ENCODE peak calls at places on chromosomes 4 and X, in five cellular contexts. X is mammary epithelial cell, S is A549, N is aorta, U is cardiac muscle cell. I is an unnamed sample. For H3K9me3, the result is how much of the 10 kb centered on the place peaks cover.

GRCh38 chr4:2291705-2292651 is 30.1 kb upstream of the MXD4 start:
- DNase-seq in S (no peak), N (peak), X (no peak), U (no peak), I (no peak)

GRCh38 chr4:124202106-124202505 is 510.4 kb downstream of the ANKRD50 start:
- DNase-seq in U (peak), S (no peak), X (no peak), N (no peak), I (no peak)

GRCh38 chr4:147799986-147800555 is 68.2 kb downstream of the ARHGAP10 start:
- DNase-seq in S (no peak), X (no peak), N (no peak), U (no peak), I (no peak)

GRCh38 chr4:92106816-92107215 is 196.9 kb upstream of the GRID2 start:
- DNase-seq in U (peak), X (no peak), S (no peak), N (no peak), I (no peak)

GRCh38 chr4:184825394-184826314 is at the start of gene ACSL1:
- DNase-seq in U (peak), N (peak), S (peak), X (peak), I (no peak)

GRCh38 chr4:52110171-52110570 is 59.1 kb downstream of the SPATA18 start:
- DNase-seq in S (no peak), X (peak), N (no peak), U (no peak), I (no peak)

GRCh38 chrX:70132877-70133302 is 357 bp upstream of the IGBP1 start:
- DNase-seq in S (no peak), X (peak), U (no peak), N (no peak), I (no peak)

GRCh38 chr4:54516556-54517215 is 141.1 kb upstream of the KIT start:
- DNase-seq in X (no peak), U (no peak), N (no peak), S (no peak), I (no peak)

GRCh38 chr4:105059337-105059736 is 87.3 kb upstream of the TET2 start:
- DNase-seq in U (no peak), N (no peak), S (no peak), X (peak), I (no peak)

GRCh38 chr4:185847352-185848078 is 35.5 kb upstream of the SORBS2 start:
- DNase-seq in S (peak), U (peak), X (peak), N (no peak), I (no peak)

GRCh38 chrX:68941385-68941952 is 112.6 kb downstream of the EFNB1 start:
- DNase-seq in S (no peak), U (peak), N (no peak), X (no peak), I (no peak)

GRCh38 chr4:140018931-140019618 is 134.9 kb downstream of the MAML3 start:
- DNase-seq in N (no peak), S (no peak), U (no peak), X (no peak), I (no peak)

GRCh38 chr4:147741190-147741788 is 9.4 kb downstream of the ARHGAP10 start:
- DNase-seq in N (no peak), S (no peak), U (peak), X (peak), I (no peak)

GRCh38 chrX:134623293-134624045 is 34.8 kb downstream of the PLAC1 start:
- DNase-seq in X (no peak), S (no peak), N (no peak), U (peak), I (no peak)

GRCh38 chrX:86806786-86807185 is 658.5 kb downstream of the DACH2 start:
- DNase-seq in X (peak), S (no peak), U (no peak), N (no peak), I (no peak)

GRCh38 chr4:66574145-66574978 is 904.1 kb upstream of the EPHA5 start:
- DNase-seq in S (no peak), X (peak), U (peak), N (no peak), I (no peak)

GRCh38 chrX:150049647-150050046 is 111.4 kb upstream of the EOLA2 start:
- DNase-seq in S (no peak), N (no peak), X (no peak), U (peak), I (no peak)

GRCh38 chrX:69158166-69159040 is 6.8 kb downstream of the PJA1 start:
- DNase-seq in U (peak), S (peak), N (no peak), X (peak), I (no peak)

GRCh38 chrX:47278684-47279083 is 45.9 kb downstream of the USP11 start:
- DNase-seq in X (peak), S (peak), N (no peak), U (no peak), I (no peak)

GRCh38 chrX:124895947-124896346 is 423.7 kb upstream of the TEX13C start:
- DNase-seq in S (no peak), U (no peak), N (no peak), X (no peak), I (no peak)

GRCh38 chrX:21529771-21530170 is 128.4 kb downstream of the KLHL34 start:
- DNase-seq in N (no peak), S (no peak), X (no peak), U (no peak), I (peak)

GRCh38 chr4:20203508-20203907 is 48.2 kb upstream of the SLIT2 start:
- DNase-seq in S (no peak), X (peak), N (no peak), U (peak), I (no peak)

GRCh38 chr4:89175611-89176010 is 64.3 kb downstream of the TIGD2 start:
- DNase-seq in X (no peak), N (no peak), U (no peak), S (no peak), I (no peak)

GRCh38 chr4:83356899-83357661 is 22.4 kb upstream of the HPSE start:
- DNase-seq in S (no peak), X (peak), N (no peak), U (peak), I (no peak)

GRCh38 chrX:28189011-28189410 is 207.8 kb upstream of the DCAF8L1 start:
- DNase-seq in X (peak), U (peak), N (no peak), S (peak), I (no peak)

DNA sequence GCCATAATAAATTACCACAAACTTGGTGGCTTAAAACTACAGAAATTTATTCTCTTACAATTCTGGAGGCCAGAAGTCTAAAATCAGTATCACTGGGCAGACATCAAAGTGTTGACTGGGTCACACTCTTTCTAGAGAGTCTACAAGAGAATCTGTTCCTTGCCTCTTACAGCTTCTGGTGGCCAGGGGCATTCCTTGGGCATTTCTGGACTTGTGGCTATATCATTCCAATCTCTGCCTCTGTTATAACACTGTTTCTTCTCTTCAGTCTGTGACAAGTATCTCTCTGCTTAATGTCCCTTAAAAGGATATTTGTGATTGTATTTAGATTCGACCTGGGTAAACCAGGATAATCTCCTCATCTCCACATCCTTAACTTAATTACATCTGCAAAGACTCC is 207.3 kb upstream of the DCAF8L1 start:
- DNase-seq in S (no peak), N (no peak), U (no peak), X (peak), I (no peak)
- H3K4me3 ChIP-seq in S (no peak), N (no peak), U (no peak), X (no peak), I (no peak)

GRCh38 chr4:19010766-19011165 is 989.2 kb upstream of the LCORL start:
- DNase-seq in X (no peak), U (no peak), N (no peak), S (no peak), I (no peak)
- H3K9me3 ChIP-seq in X (under half), U (under half), N (under half), S (under half), I (under half)

GRCh38 chrX:23513121-23513520 is 154.2 kb upstream of the PRDX4 start:
- DNase-seq in N (no peak), S (no peak), X (no peak), U (no peak), I (no peak)
- H3K27ac ChIP-seq in N (no peak), S (no peak), X (no peak), U (no peak), I (no peak)

GRCh38 chr4:3527914-3528876 is 4.0 kb downstream of the LRPAP1 start:
- DNase-seq in U (no peak), N (peak), S (no peak), X (no peak), I (no peak)
- H3K4me3 ChIP-seq in U (no peak), N (no peak), S (no peak), X (no peak), I (no peak)

GRCh38 chr4:168203233-168203911 is 111.0 kb downstream of the ANXA10 start:
- DNase-seq in X (no peak), S (no peak), U (no peak), N (no peak), I (no peak)

GRCh38 chr4:168199262-168199957 is 107.1 kb downstream of the ANXA10 start:
- DNase-seq in S (no peak), N (no peak), U (no peak), X (no peak), I (no peak)

GRCh38 chr4:168197926-168198325 is 105.6 kb downstream of the ANXA10 start:
- DNase-seq in X (peak), S (no peak), N (no peak), U (peak), I (no peak)

GRCh38 chr4:168200685-168201084 is 108.3 kb downstream of the ANXA10 start:
- DNase-seq in X (peak), S (peak), U (no peak), N (no peak), I (no peak)
- H3K9me3 ChIP-seq in X (under half), S (under half), U (under half), N (under half), I (under half)

GRCh38 chr4:118821590-118822293 is 14.2 kb downstream of the SEC24D start:
- DNase-seq in U (no peak), N (no peak), X (no peak), S (no peak), I (no peak)
- H3K27ac ChIP-seq in U (no peak), N (no peak), X (no peak), S (no peak), I (no peak)

GRCh38 chr4:159105761-159106243 is 2.9 kb downstream of the RAPGEF2 start:
- DNase-seq in X (peak), U (peak), S (no peak), N (no peak), I (no peak)
- H3K4me3 ChIP-seq in X (peak), U (peak), S (no peak), N (peak), I (peak)